ENCODE peak calls at places on chromosome 18, in seven cellular contexts. R, E, J, N, Q, S and O are unnamed samples.

GRCh38 chr18:967037-967576 is 62.4 kb downstream of the ADCYAP1 start:
- DNase-seq in S (no peak), Q (no peak), J (no peak), N (no peak), E (no peak), R (no peak), O (no peak)

GRCh38 chr18:71727909-71728308 is 816.2 kb downstream of the CBLN2 start:
- DNase-seq in R (no peak), Q (no peak), E (no peak), J (no peak), S (no peak), N (no peak), O (no peak)

GRCh38 chr18:5890261-5890605 is 5.1 kb downstream of the TMEM200C start:
- DNase-seq in N (no peak), Q (no peak), E (no peak), J (no peak), R (no peak), S (no peak), O (no peak)

GRCh38 chr18:10094154-10094553 is 180.3 kb downstream of the VAPA start:
- DNase-seq in Q (no peak), J (no peak), N (no peak), E (no peak), R (no peak), S (no peak), O (no peak)

GRCh38 chr18:23453657-23454011 is 547 bp downstream of the RIOK3 start:
- DNase-seq in E (no peak), Q (no peak), R (no peak), J (no peak), S (no peak), N (no peak), O (no peak)

GRCh38 chr18:7011142-7011541 is 106.5 kb downstream of the LAMA1 start:
- DNase-seq in S (no peak), J (no peak), E (no peak), Q (no peak), N (no peak), R (no peak), O (no peak)

GRCh38 chr18:58608216-58608615 is 20.7 kb downstream of the ALPK2 start:
- DNase-seq in J (no peak), R (no peak), Q (no peak), N (no peak), S (no peak), E (no peak), O (no peak)

GRCh38 chr18:48452863-48453323 is 43.7 kb upstream of the ZBTB7C start:
- DNase-seq in N (no peak), Q (no peak), E (no peak), S (no peak), J (no peak), R (no peak), O (no peak)

GRCh38 chr18:34352385-34353163 is 127.9 kb upstream of the NOL4 start:
- DNase-seq in N (no peak), S (peak), J (no peak), R (no peak), Q (no peak), E (no peak), O (no peak)

GRCh38 chr18:38940863-38941531 is 1375.4 kb upstream of the CELF4 start:
- DNase-seq in S (peak), Q (no peak), N (no peak), E (peak), J (peak), R (no peak), O (no peak)

GRCh38 chr18:54327818-54328217 is 29.8 kb downstream of the STARD6 start:
- DNase-seq in E (no peak), R (no peak), S (no peak), N (no peak), Q (no peak), J (no peak), O (no peak)

GRCh38 chr18:33720133-33720532 is 142.1 kb downstream of the ASXL3 start:
- DNase-seq in J (no peak), Q (no peak), N (no peak), R (no peak), S (no peak), E (no peak), O (no peak)

GRCh38 chr18:46067431-46068007 is 4.5 kb downstream of the PSTPIP2 start:
- DNase-seq in R (no peak), N (no peak), E (no peak), Q (no peak), S (no peak), J (no peak), O (no peak)

GRCh38 chr18:12921178-12921577 is 26.6 kb upstream of the SEH1L start:
- DNase-seq in R (no peak), J (no peak), S (no peak), N (no peak), Q (no peak), E (no peak), O (no peak)

GRCh38 chr18:58792086-58792485 is 72.6 kb upstream of the ZNF532 start:
- DNase-seq in N (no peak), E (no peak), Q (no peak), S (no peak), J (no peak), R (no peak), O (no peak)

GRCh38 chr18:8706981-8707940 is 1.9 kb downstream of the MTCL1 start:
- DNase-seq in E (no peak), N (peak), J (no peak), R (peak), S (peak), Q (peak), O (no peak)

GRCh38 chr18:48589797-48590519 is 51.1 kb downstream of the CTIF start:
- DNase-seq in S (no peak), R (peak), Q (peak), N (no peak), E (no peak), J (no peak), O (no peak)

GRCh38 chr18:77155031-77155430 is 22.4 kb upstream of the MBP start:
- DNase-seq in Q (no peak), S (no peak), N (no peak), J (no peak), E (no peak), R (no peak), O (no peak)

GRCh38 chr18:9348079-9348671 is 13.6 kb downstream of the TWSG1 start:
- DNase-seq in S (no peak), R (no peak), N (no peak), J (no peak), E (no peak), Q (no peak), O (no peak)

GRCh38 chr18:31741096-31741735 is 19.5 kb downstream of the SLC25A52 start:
- DNase-seq in Q (no peak), R (peak), J (peak), N (peak), E (no peak), S (no peak), O (no peak)

GRCh38 chr18:46416706-46417638 is 240.0 kb downstream of the LOXHD1 start:
- DNase-seq in N (no peak), Q (no peak), E (no peak), S (peak), R (no peak), J (no peak), O (no peak)

GRCh38 chr18:21629089-21629832 is 17.1 kb downstream of the SNRPD1 start:
- DNase-seq in Q (no peak), J (no peak), E (no peak), S (no peak), R (no peak), N (no peak), O (no peak)